ENCODE peak calls at places on chromosomes 12 and 14, in four cellular contexts. A is endodermal cell, G is colonic mucosa, U is neural progenitor cell. Y is an unnamed sample.

GRCh38 chr12:115228434-115228833 is 544.5 kb upstream of the TBX3 start:
- DNase-seq in G (no peak), U (no peak), A (no peak), Y (no peak)

GRCh38 chr12:52527121-52527800 is 7.1 kb upstream of the KRT5 start:
- DNase-seq in G (no peak), U (no peak), A (peak; percentile 21), Y (no peak)

GRCh38 chr12:64669270-64669842 is 59.1 kb downstream of the RASSF3 start:
- DNase-seq in A (peak; percentile 78), U (no peak), G (peak; percentile 60), Y (peak; percentile 90)

GRCh38 chr14:23984891-23985607 is 3.7 kb upstream of the DHRS4L2 start:
- DNase-seq in U (no peak), A (no peak), G (no peak), Y (no peak)

GRCh38 chr12:31951939-31952338 is 7.3 kb upstream of the RESF1 start:
- DNase-seq in G (no peak), A (no peak), U (no peak), Y (no peak)

GRCh38 chr12:29831173-29831572 is 47.4 kb upstream of the TMTC1 start:
- DNase-seq in A (no peak), U (no peak), G (no peak), Y (no peak)

GRCh38 chr12:65528127-65528526 is 249.6 kb downstream of the MSRB3 start:
- DNase-seq in A (no peak), G (no peak), U (no peak), Y (no peak)

GRCh38 chr12:51818567-51819300 is 29.8 kb downstream of the FIGNL2 start:
- DNase-seq in G (no peak), U (no peak), A (no peak), Y (no peak)

GRCh38 chr12:92649511-92650227 is 53.1 kb upstream of the PLEKHG7 start:
- DNase-seq in G (peak; percentile 67), U (peak; percentile 82), A (peak; percentile 88), Y (no peak)

GRCh38 chr14:105439710-105440553 is 20.3 kb downstream of the MTA1 start:
- DNase-seq in U (no peak), A (no peak), G (no peak), Y (peak; percentile 57)

GRCh38 chr14:56205906-56206305 is 87.7 kb downstream of the PELI2 start:
- DNase-seq in G (no peak), U (no peak), A (no peak), Y (no peak)

GRCh38 chr14:105487986-105488777 is 1.5 kb downstream of the CRIP1 start:
- DNase-seq in U (no peak), G (peak; percentile 86), A (no peak), Y (no peak)

GRCh38 chr12:124474709-124475108 is 92.7 kb downstream of the NCOR2 start:
- DNase-seq in U (no peak), G (no peak), A (no peak), Y (peak; percentile 71)

GRCh38 chr14:61472801-61473376 is 151.5 kb downstream of the PRKCH start:
- DNase-seq in G (no peak), U (no peak), A (peak; percentile 2), Y (no peak)

GRCh38 chr12:114820773-114821172 is 136.8 kb upstream of the TBX3 start:
- DNase-seq in A (no peak), U (no peak), G (peak; percentile 53), Y (no peak)

GRCh38 chr12:11500222-11500860 is 105.0 kb upstream of the PRB2 start:
- DNase-seq in U (peak; percentile 97), G (peak; percentile 82), A (peak; percentile 99), Y (peak; percentile 94)

GRCh38 chr12:132142679-132143327 is 1.3 kb downstream of the DDX51 start:
- DNase-seq in G (no peak), A (peak; percentile 49), U (no peak), Y (no peak)

GRCh38 chr14:43803076-43803689 is 703.9 kb downstream of the FSCB start:
- DNase-seq in G (no peak), U (no peak), A (no peak), Y (no peak)

GRCh38 chr14:67623114-67623513 is 3.4 kb downstream of the ARG2 start:
- DNase-seq in U (no peak), A (no peak), G (no peak), Y (no peak)

GRCh38 chr14:24874514-24875202 is 175.3 kb downstream of the STXBP6 start:
- DNase-seq in G (no peak), U (no peak), A (no peak), Y (no peak)

GRCh38 chr14:103296007-103296406 is 38.0 kb upstream of the EIF5 start:
- DNase-seq in U (no peak), G (peak; percentile 14), A (no peak), Y (no peak)

GRCh38 chr14:71574976-71575375 is 357.3 kb upstream of the RGS6 start:
- DNase-seq in A (no peak), G (no peak), U (no peak), Y (no peak)

GRCh38 chr12:122139266-122139665 is 34.8 kb downstream of the IL31 start:
- DNase-seq in A (no peak), U (no peak), G (peak; percentile 18), Y (no peak)

GRCh38 chr12:1591029-1591428 is 3.4 kb downstream of the FBXL14 start:
- DNase-seq in G (peak; percentile 63), A (no peak), U (peak; percentile 55), Y (no peak)

GRCh38 chr12:1590083-1590979 is 4.0 kb downstream of the FBXL14 start:
- DNase-seq in A (peak; percentile 90), G (peak; percentile 65), U (peak; percentile 94), Y (no peak)

GRCh38 chr12:1593232-1594044 is 943 bp downstream of the FBXL14 start:
- DNase-seq in U (peak; percentile 61), G (peak; percentile 68), A (peak; percentile 87), Y (peak; percentile 90)

GRCh38 chr12:1592444-1593231 is 1.7 kb downstream of the FBXL14 start:
- DNase-seq in U (peak; percentile 80), A (peak; percentile 81), G (peak; percentile 76), Y (peak; percentile 75)

DNA sequence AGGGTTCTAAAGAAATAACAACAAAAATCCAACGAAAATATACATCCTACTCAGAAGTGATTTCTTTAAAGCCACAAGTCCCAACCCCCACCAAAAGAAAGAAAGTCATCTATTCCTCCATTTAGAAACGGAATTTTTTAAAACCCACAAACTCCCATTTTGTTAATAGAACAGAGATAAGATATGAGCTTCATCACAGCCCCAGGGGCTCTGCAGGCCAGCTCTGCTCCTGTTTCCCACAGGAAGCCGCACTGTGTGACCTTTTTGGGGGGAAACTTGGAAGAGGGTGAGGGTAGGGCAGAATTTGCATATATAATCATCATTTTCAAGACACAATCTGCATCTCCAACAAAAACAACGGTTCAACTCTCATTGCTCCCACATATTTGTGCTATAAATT is 2.8 kb downstream of the FBXL14 start:
- DNase-seq in U (no peak), A (no peak), G (no peak), Y (no peak)
- H3K4me1 ChIP-seq in U (peaks cover 47% of the 10 kb centered on the region), A (peaks cover 16% of the 10 kb centered on the region), G (peaks cover 3% of the 10 kb centered on the region), Y (peaks cover 16% of the 10 kb centered on the region)

DNA sequence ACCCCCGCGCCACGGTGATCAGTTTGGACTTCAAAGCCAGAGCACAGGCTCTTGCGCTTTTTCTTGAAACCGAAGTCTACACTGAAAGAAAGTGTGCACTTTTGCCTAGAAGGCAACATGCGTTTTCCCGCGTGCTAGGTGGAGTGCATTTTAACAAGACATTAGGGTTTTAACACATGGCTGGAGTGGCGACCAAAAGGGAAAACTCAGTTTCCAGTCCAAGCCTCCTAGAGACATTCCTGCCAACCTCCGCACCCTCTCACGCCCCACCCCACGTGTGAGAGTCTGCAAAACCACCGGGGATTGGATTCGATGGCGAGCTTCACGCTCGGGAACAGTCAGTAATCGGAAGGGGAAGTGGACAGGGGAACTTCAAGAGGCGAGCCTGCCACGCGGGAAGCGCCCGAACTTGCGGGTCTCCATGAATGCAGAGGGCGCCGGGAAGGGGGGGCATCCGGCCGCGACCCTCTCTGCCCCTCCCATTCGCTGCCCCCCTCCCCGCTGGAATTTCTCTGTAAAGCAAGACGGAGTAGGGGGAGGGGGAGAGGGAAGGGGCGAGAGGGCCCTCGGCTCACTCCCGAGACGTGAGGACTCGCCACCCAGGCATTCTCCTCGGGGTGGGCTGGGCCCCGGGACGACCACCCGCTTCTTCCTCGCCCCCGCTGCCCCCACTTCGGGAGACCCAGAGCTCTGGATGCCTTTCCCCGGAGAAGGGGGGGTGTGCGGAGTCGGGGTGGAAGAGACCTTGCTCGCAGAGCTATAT is 2.7 kb upstream of the CCND2 start:
- DNase-seq in G (peak; percentile 78), A (peak; percentile 92), U (peak; percentile 74), Y (peak; percentile 88)
- H3K9ac ChIP-seq in G (peak overlapping the region; percentile 69), A (peak overlapping the region; percentile 48), U (no peak overlapping the region), Y (no peak overlapping the region)

GRCh38 chr12:2053675-2054070 is 886 bp downstream of the CACNA1C start:
- DNase-seq in A (peak; percentile 70), G (no peak), U (peak; percentile 71), Y (no peak)

GRCh38 chr12:2052861-2053674 is at the start of gene CACNA1C:
- DNase-seq in U (peak; percentile 91), A (peak; percentile 91), G (peak; percentile 25), Y (peak; percentile 87)

GRCh38 chr12:2051700-2052625 is 824 bp upstream of the CACNA1C start:
- DNase-seq in G (no peak), U (peak; percentile 77), A (peak; percentile 79), Y (no peak)

GRCh38 chr12:2057041-2057792 is 4.4 kb downstream of the CACNA1C start:
- DNase-seq in G (peak; percentile 68), U (peak; percentile 93), A (peak; percentile 99), Y (no peak)

GRCh38 chr12:2054091-2055018 is 1.6 kb downstream of the CACNA1C start:
- DNase-seq in G (no peak), U (peak; percentile 11), A (peak; percentile 75), Y (no peak)
- TF ChIP-seq CTCF in G (no peak), U (no peak), A (peak; percentile 28), Y (no peak)

GRCh38 chr12:49296034-49296835 is 1.3 kb downstream of the PRPH start:
- DNase-seq in A (peak; percentile 94), G (peak; percentile 73), U (peak; percentile 78), Y (peak; percentile 76)
- H3K4me1 ChIP-seq in A (no peaks in the 10 kb centered on the region), G (peaks cover 12% of the 10 kb centered on the region), U (peaks cover 27% of the 10 kb centered on the region), Y (no peaks in the 10 kb centered on the region)

DNA sequence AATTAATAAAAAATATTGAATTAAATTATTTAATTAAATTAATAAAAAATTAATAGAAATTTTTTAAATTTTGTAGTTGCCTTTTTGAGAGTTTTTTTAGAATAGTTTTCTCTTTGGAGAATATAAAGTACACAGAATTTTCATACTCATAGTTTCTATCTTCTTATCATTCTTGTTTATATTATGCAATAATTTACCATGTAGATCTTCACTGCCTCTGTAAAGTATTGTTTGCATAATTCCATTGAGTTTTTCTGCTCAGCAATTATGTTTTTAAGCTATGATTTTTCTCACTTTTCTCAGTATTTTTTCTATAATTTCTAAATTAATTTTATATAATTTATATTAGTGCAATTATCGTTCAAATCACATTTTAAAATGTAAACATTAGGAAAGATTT is 50.6 kb upstream of the OXA1L start:
- DNase-seq in A (no peak), G (no peak), U (no peak), Y (no peak)
- H3K9ac ChIP-seq in A (no peak overlapping the region), G (no peak overlapping the region), U (no peak overlapping the region), Y (no peak overlapping the region)

GRCh38 chr14:73759714-73760597 is 45.8 kb upstream of the PNMA1 start:
- DNase-seq in G (peak; percentile 98), A (peak; percentile 98), U (peak; percentile 97), Y (peak; percentile 99)
- TF ChIP-seq CTCF in G (no peak), A (peak; percentile 33), U (no peak), Y (no peak)